ENCODE peak calls at places on chromosomes 12 and 14, in five cellular contexts. F, B, C, J and H are unnamed samples.

GRCh38 chr12:113138826-113139225 is 3.3 kb upstream of the RASAL1 start:
- DNase-seq in B (no peak), C (no peak), F (no peak), J (no peak), H (no peak)

GRCh38 chr12:47014474-47014873 is 64.9 kb upstream of the PCED1B start:
- DNase-seq in J (peak; percentile 73), C (no peak), B (peak; percentile 96), F (no peak), H (peak; percentile 80)

GRCh38 chr12:97061164-97061563 is 154.1 kb downstream of the NEDD1 start:
- DNase-seq in F (no peak), C (no peak), B (no peak), J (no peak), H (no peak)

GRCh38 chr14:26403760-26404159 is 194.1 kb downstream of the NOVA1 start:
- DNase-seq in B (no peak), C (no peak), J (no peak), F (no peak), H (no peak)

GRCh38 chr14:105467249-105467941 is 7.2 kb upstream of the CRIP2 start:
- DNase-seq in C (no peak), B (no peak), J (no peak), F (no peak), H (no peak)

GRCh38 chr14:23570806-23571483 is 3.4 kb upstream of the AP1G2 start:
- DNase-seq in J (no peak), F (no peak), B (no peak), C (no peak), H (no peak)

GRCh38 chr12:19411234-19412221 is 27.8 kb upstream of the AEBP2 start:
- DNase-seq in F (no peak), C (no peak), J (no peak), B (no peak), H (no peak)

GRCh38 chr12:66240106-66240820 is 51.2 kb downstream of the IRAK3 start:
- DNase-seq in C (no peak), F (no peak), B (no peak), J (no peak), H (no peak)

GRCh38 chr12:50971946-50972345 is 19.6 kb downstream of the HIGD1C start:
- DNase-seq in C (no peak), J (peak; percentile 86), B (peak; percentile 51), F (peak; percentile 51), H (peak; percentile 68)

GRCh38 chr14:61099221-61099835 is 118.3 kb downstream of the SLC38A6 start:
- DNase-seq in J (peak; percentile 66), C (no peak), B (peak; percentile 63), F (no peak), H (no peak)

GRCh38 chr12:91203610-91204009 is 21.0 kb upstream of the DCN start:
- DNase-seq in C (no peak), F (no peak), J (no peak), B (no peak), H (no peak)

GRCh38 chr12:127809236-127809635 is 457.7 kb upstream of the TMEM132C start:
- DNase-seq in B (no peak), F (peak; percentile 61), C (no peak), J (peak; percentile 88), H (no peak)

GRCh38 chr14:95808371-95808770 is 68.3 kb upstream of the TUNAR start:
- DNase-seq in C (no peak), B (no peak), J (no peak), F (no peak), H (no peak)

GRCh38 chr12:105644770-105645169 is 314.3 kb downstream of the C12orf75 start:
- DNase-seq in J (no peak), B (no peak), C (no peak), F (no peak), H (no peak)

GRCh38 chr12:52126050-52126604 is 46.6 kb downstream of the SMIM41 start:
- DNase-seq in B (no peak), F (no peak), C (no peak), J (no peak), H (no peak)

GRCh38 chr12:62279961-62280360 is 19.8 kb downstream of the USP15 start:
- DNase-seq in C (no peak), J (no peak), B (no peak), F (no peak), H (no peak)

GRCh38 chr14:58731465-58732330 is 93.9 kb downstream of the DACT1 start:
- DNase-seq in C (no peak), B (peak; percentile 99), F (peak; percentile 99), J (peak; percentile 99), H (peak; percentile 95)

GRCh38 chr14:89422181-89422951 is 5.3 kb upstream of the FOXN3 start:
- DNase-seq in C (no peak), B (peak; percentile 33), F (no peak), J (no peak), H (peak; percentile 39)

GRCh38 chr14:50865677-50866076 is 6.2 kb upstream of the ABHD12B start:
- DNase-seq in C (no peak), B (peak; percentile 84), J (no peak), F (no peak), H (no peak)

GRCh38 chr12:5407457-5407856 is 24.5 kb upstream of the NTF3 start:
- DNase-seq in J (no peak), C (no peak), F (no peak), B (peak; percentile 65), H (peak; percentile 28)

GRCh38 chr12:39390752-39391151 is 52.2 kb downstream of the KIF21A start:
- DNase-seq in J (no peak), B (no peak), F (no peak), C (no peak), H (no peak)

GRCh38 chr12:28035483-28035882 is 63.0 kb upstream of the PTHLH start:
- DNase-seq in F (no peak), B (peak; percentile 87), J (peak; percentile 56), C (no peak), H (peak; percentile 60)

DNA sequence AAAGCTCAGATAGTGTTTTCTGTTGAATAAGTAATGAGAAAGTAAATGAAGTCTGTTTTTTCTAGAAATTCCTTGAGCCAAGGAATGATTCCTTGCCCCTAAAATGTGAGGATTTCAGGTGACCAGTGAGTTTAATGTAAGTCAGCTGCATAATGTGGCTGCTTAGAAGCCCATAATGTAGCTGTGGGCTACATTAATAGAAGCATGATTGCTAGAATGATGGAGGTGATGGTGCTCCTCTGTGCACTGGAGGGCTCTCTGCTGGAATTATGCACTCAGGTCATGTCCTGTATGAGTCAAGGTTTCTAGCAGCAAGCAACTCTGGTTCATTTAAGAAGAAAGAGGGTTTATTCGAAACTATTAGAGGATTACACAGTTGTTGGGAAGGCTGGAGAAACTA is 19.6 kb upstream of the PWP1 start:
- DNase-seq in J (no peak), F (no peak), B (no peak), C (no peak), H (no peak)
- H3K4me3 ChIP-seq in J (no peak overlapping the region), F (no peak overlapping the region), B (no peak overlapping the region), C (no peak overlapping the region), H (no peak overlapping the region)

DNA sequence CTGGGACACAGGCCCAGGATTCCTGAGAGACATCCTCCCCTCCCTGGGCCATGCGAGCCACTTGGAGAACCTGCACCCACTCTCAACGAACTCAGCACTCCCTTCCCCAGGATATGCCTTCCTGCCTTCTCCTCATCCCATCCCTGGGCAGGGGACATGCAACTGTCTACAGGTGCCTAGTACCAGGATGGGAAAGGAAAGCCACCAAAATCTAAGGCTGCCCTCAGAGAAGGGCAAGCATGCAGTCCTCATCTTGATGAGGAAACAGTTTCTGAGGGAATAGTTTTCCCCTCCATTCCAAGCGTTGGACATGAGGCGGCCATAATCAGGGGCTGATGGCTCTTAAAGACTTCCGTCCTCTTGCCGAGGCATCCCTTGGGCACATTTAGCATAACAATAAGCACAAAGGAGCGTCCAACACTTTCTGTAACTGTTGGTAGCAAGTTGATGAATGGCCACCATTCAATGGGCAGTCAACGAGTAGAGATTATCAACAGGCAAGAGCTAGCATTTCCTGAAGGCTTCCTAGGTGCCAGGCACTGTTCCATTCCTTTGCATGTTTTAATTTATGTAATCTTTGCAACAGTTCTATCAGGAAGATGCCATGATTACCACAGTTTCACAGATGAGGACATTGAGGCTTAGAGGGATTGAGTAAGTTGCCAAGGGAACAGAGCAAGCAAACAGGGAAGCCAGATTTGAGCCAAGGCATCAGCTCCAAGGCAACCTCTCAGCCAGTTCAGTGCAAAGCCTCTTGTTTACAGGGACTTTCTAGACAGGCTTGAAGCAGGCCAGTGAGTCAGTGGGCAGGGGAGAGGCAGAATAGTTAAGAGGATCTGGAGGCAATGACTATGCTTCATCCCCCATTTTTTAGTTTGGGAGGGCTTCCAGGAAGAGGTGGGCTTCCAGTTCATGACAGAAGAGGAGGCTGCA is 105.1 kb downstream of the SINHCAF start:
- DNase-seq in F (no peak), B (peak; percentile 17), J (peak; percentile 12), C (no peak), H (no peak)
- TF ChIP-seq CTCF in F (no peak), B (no peak), J (no peak), C (no peak), H (no peak)

DNA sequence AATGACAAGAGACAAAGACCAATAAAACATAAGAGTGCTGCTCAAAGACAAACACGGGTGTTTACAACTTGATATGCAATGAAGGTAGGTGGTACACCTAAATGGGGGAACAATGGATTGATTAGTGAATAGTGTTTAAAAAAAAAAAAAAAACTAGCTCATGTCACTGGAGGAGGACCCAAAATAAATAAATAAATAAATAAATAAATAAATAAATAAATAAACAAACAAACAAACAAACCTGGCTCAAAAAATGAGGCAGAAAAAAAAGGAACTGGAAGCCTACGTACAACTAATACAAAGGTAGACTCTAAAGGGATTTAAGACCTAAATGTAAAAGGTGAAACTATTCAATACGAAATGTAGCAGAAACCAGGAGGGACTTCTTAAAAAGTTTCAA is 18.6 kb downstream of the NAP1L1 start:
- DNase-seq in B (no peak), F (no peak), J (no peak), C (no peak), H (no peak)
- H3K4me3 ChIP-seq in B (no peak overlapping the region), F (no peak overlapping the region), J (no peak overlapping the region), C (no peak overlapping the region), H (no peak overlapping the region)

DNA sequence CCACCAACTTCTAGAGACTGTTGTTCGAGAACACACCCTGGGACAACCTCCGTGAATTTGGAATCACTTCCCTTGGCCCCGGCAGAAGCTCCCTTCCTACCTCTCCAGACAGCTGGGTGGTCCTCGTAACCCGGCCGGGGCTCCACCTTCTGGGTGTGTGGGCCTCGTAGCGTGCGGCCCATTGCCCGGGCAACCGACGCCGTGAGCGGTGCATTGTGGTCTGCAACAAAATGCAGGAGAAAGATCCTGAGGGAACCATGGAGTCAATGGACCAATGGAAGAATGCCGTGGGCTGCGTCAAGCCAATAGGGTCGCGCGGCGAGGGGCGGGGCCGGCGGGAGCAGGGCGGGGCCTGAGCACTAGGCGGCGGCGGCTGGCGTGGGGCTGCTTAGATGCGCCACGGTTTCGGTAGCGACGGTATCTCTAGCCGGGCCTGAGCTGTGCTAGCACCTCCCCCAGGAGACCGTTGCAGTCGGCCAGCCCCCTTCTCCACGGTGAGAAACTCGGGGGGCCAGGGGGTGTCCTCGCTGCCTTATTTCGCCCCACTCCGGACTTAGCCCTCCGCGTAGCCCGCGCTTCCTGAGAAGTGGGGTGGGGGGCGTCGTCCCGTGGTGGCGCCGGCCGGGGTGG is at the start of gene DYNLL1:
- DNase-seq in C (peak; percentile 97), J (peak; percentile 93), F (peak; percentile 79), B (peak; percentile 94), H (peak; percentile 93)
- TF ChIP-seq CTCF in C (no peak), J (no peak), F (no peak), B (no peak), H (no peak)